ENCODE peak calls at places on chromosome 13, in five cellular contexts. One of them, this sample, is unnamed.

GRCh38 chr13:80116107-80116506 is 224.8 kb downstream of the SPRY2 start:
- DNase-seq in naive thymus-derived CD8-positive, alpha-beta T cell: no peak
- DNase-seq in neural progenitor cell: no peak
- DNase-seq in activated CD8-positive, alpha-beta T cell treated with anti-CD3 and anti-CD28 coated beads, Interleukin-2, amount 10 ng/mL, durations not matched to agents 7 days and 5 days: no peak
- DNase-seq in ovary: no peak
- DNase-seq in this sample: no peak

GRCh38 chr13:110458594-110459365 is 102.7 kb downstream of the RAB20 start:
- DNase-seq in ovary: no peak
- DNase-seq in activated CD8-positive, alpha-beta T cell treated with anti-CD3 and anti-CD28 coated beads, Interleukin-2, amount 10 ng/mL, durations not matched to agents 7 days and 5 days: no peak
- DNase-seq in neural progenitor cell: no peak
- DNase-seq in naive thymus-derived CD8-positive, alpha-beta T cell: no peak
- DNase-seq in this sample: no peak

GRCh38 chr13:37905736-37906135 is 36.2 kb upstream of the TRPC4 start:
- DNase-seq in activated CD8-positive, alpha-beta T cell treated with anti-CD3 and anti-CD28 coated beads, Interleukin-2, amount 10 ng/mL, durations not matched to agents 7 days and 5 days: no peak
- DNase-seq in ovary: no peak
- DNase-seq in naive thymus-derived CD8-positive, alpha-beta T cell: no peak
- DNase-seq in neural progenitor cell: no peak
- DNase-seq in this sample: no peak

GRCh38 chr13:40613192-40613818 is 53.1 kb downstream of the FOXO1 start:
- DNase-seq in activated CD8-positive, alpha-beta T cell treated with anti-CD3 and anti-CD28 coated beads, Interleukin-2, amount 10 ng/mL, durations not matched to agents 7 days and 5 days: peak
- DNase-seq in ovary: no peak
- DNase-seq in naive thymus-derived CD8-positive, alpha-beta T cell: peak
- DNase-seq in neural progenitor cell: no peak
- DNase-seq in this sample: peak

GRCh38 chr13:42574011-42574410 is at the start of gene TNFSF11:
- DNase-seq in activated CD8-positive, alpha-beta T cell treated with anti-CD3 and anti-CD28 coated beads, Interleukin-2, amount 10 ng/mL, durations not matched to agents 7 days and 5 days: no peak
- DNase-seq in neural progenitor cell: peak
- DNase-seq in naive thymus-derived CD8-positive, alpha-beta T cell: no peak
- DNase-seq in ovary: no peak
- DNase-seq in this sample: no peak

GRCh38 chr13:22126433-22127021 is 455.7 kb downstream of the FGF9 start:
- DNase-seq in activated CD8-positive, alpha-beta T cell treated with anti-CD3 and anti-CD28 coated beads, Interleukin-2, amount 10 ng/mL, durations not matched to agents 7 days and 5 days: no peak
- DNase-seq in neural progenitor cell: no peak
- DNase-seq in ovary: no peak
- DNase-seq in naive thymus-derived CD8-positive, alpha-beta T cell: no peak
- DNase-seq in this sample: no peak

GRCh38 chr13:40453666-40454030 is 212.8 kb downstream of the FOXO1 start:
- DNase-seq in neural progenitor cell: no peak
- DNase-seq in ovary: no peak
- DNase-seq in activated CD8-positive, alpha-beta T cell treated with anti-CD3 and anti-CD28 coated beads, Interleukin-2, amount 10 ng/mL, durations not matched to agents 7 days and 5 days: no peak
- DNase-seq in naive thymus-derived CD8-positive, alpha-beta T cell: no peak
- DNase-seq in this sample: no peak

GRCh38 chr13:74316531-74316930 is 182.3 kb upstream of the KLF12 start:
- DNase-seq in activated CD8-positive, alpha-beta T cell treated with anti-CD3 and anti-CD28 coated beads, Interleukin-2, amount 10 ng/mL, durations not matched to agents 7 days and 5 days: no peak
- DNase-seq in naive thymus-derived CD8-positive, alpha-beta T cell: no peak
- DNase-seq in ovary: no peak
- DNase-seq in neural progenitor cell: no peak
- DNase-seq in this sample: no peak

GRCh38 chr13:87999791-88000190 is 328.6 kb downstream of the SLITRK5 start:
- DNase-seq in activated CD8-positive, alpha-beta T cell treated with anti-CD3 and anti-CD28 coated beads, Interleukin-2, amount 10 ng/mL, durations not matched to agents 7 days and 5 days: no peak
- DNase-seq in neural progenitor cell: no peak
- DNase-seq in ovary: no peak
- DNase-seq in naive thymus-derived CD8-positive, alpha-beta T cell: no peak
- DNase-seq in this sample: no peak

GRCh38 chr13:25249001-25249543 is 38.2 kb downstream of the MTMR6 start:
- DNase-seq in activated CD8-positive, alpha-beta T cell treated with anti-CD3 and anti-CD28 coated beads, Interleukin-2, amount 10 ng/mL, durations not matched to agents 7 days and 5 days: no peak
- DNase-seq in ovary: no peak
- DNase-seq in neural progenitor cell: peak
- DNase-seq in naive thymus-derived CD8-positive, alpha-beta T cell: no peak
- DNase-seq in this sample: no peak

GRCh38 chr13:22214184-22214583 is 543.3 kb downstream of the FGF9 start:
- DNase-seq in ovary: no peak
- DNase-seq in naive thymus-derived CD8-positive, alpha-beta T cell: no peak
- DNase-seq in neural progenitor cell: no peak
- DNase-seq in activated CD8-positive, alpha-beta T cell treated with anti-CD3 and anti-CD28 coated beads, Interleukin-2, amount 10 ng/mL, durations not matched to agents 7 days and 5 days: no peak
- DNase-seq in this sample: no peak

GRCh38 chr13:34044041-34044440 is 226.1 kb downstream of the RFC3 start:
- DNase-seq in neural progenitor cell: no peak
- DNase-seq in activated CD8-positive, alpha-beta T cell treated with anti-CD3 and anti-CD28 coated beads, Interleukin-2, amount 10 ng/mL, durations not matched to agents 7 days and 5 days: no peak
- DNase-seq in ovary: no peak
- DNase-seq in naive thymus-derived CD8-positive, alpha-beta T cell: no peak
- DNase-seq in this sample: no peak

GRCh38 chr13:29536853-29537252 is 58.6 kb downstream of the SLC7A1 start:
- DNase-seq in neural progenitor cell: no peak
- DNase-seq in activated CD8-positive, alpha-beta T cell treated with anti-CD3 and anti-CD28 coated beads, Interleukin-2, amount 10 ng/mL, durations not matched to agents 7 days and 5 days: no peak
- DNase-seq in ovary: no peak
- DNase-seq in naive thymus-derived CD8-positive, alpha-beta T cell: no peak
- DNase-seq in this sample: no peak

GRCh38 chr13:49436890-49437289 is 7.0 kb downstream of the CAB39L start:
- DNase-seq in neural progenitor cell: no peak
- DNase-seq in naive thymus-derived CD8-positive, alpha-beta T cell: no peak
- DNase-seq in ovary: peak
- DNase-seq in activated CD8-positive, alpha-beta T cell treated with anti-CD3 and anti-CD28 coated beads, Interleukin-2, amount 10 ng/mL, durations not matched to agents 7 days and 5 days: no peak
- DNase-seq in this sample: peak

GRCh38 chr13:99464441-99464949 is 36.8 kb upstream of the TM9SF2 start:
- DNase-seq in neural progenitor cell: no peak
- DNase-seq in ovary: no peak
- DNase-seq in naive thymus-derived CD8-positive, alpha-beta T cell: no peak
- DNase-seq in activated CD8-positive, alpha-beta T cell treated with anti-CD3 and anti-CD28 coated beads, Interleukin-2, amount 10 ng/mL, durations not matched to agents 7 days and 5 days: no peak
- DNase-seq in this sample: no peak

GRCh38 chr13:110965038-110965754 is 50.3 kb upstream of the ANKRD10 start:
- DNase-seq in activated CD8-positive, alpha-beta T cell treated with anti-CD3 and anti-CD28 coated beads, Interleukin-2, amount 10 ng/mL, durations not matched to agents 7 days and 5 days: peak
- DNase-seq in ovary: no peak
- DNase-seq in neural progenitor cell: no peak
- DNase-seq in naive thymus-derived CD8-positive, alpha-beta T cell: no peak
- DNase-seq in this sample: no peak

GRCh38 chr13:82636119-82636518 is 1246.2 kb downstream of the SLITRK1 start:
- DNase-seq in activated CD8-positive, alpha-beta T cell treated with anti-CD3 and anti-CD28 coated beads, Interleukin-2, amount 10 ng/mL, durations not matched to agents 7 days and 5 days: no peak
- DNase-seq in neural progenitor cell: no peak
- DNase-seq in naive thymus-derived CD8-positive, alpha-beta T cell: no peak
- DNase-seq in ovary: no peak
- DNase-seq in this sample: no peak

GRCh38 chr13:21012211-21012610 is 49.2 kb downstream of the LATS2 start:
- DNase-seq in neural progenitor cell: no peak
- DNase-seq in ovary: no peak
- DNase-seq in naive thymus-derived CD8-positive, alpha-beta T cell: no peak
- DNase-seq in activated CD8-positive, alpha-beta T cell treated with anti-CD3 and anti-CD28 coated beads, Interleukin-2, amount 10 ng/mL, durations not matched to agents 7 days and 5 days: no peak
- DNase-seq in this sample: no peak

GRCh38 chr13:72437458-72437857 is 290.0 kb downstream of the MZT1 start:
- DNase-seq in ovary: no peak
- DNase-seq in activated CD8-positive, alpha-beta T cell treated with anti-CD3 and anti-CD28 coated beads, Interleukin-2, amount 10 ng/mL, durations not matched to agents 7 days and 5 days: no peak
- DNase-seq in neural progenitor cell: no peak
- DNase-seq in naive thymus-derived CD8-positive, alpha-beta T cell: no peak
- DNase-seq in this sample: no peak

GRCh38 chr13:91986771-91987515 is 588.5 kb downstream of the GPC5 start:
- DNase-seq in naive thymus-derived CD8-positive, alpha-beta T cell: no peak
- DNase-seq in neural progenitor cell: no peak
- DNase-seq in activated CD8-positive, alpha-beta T cell treated with anti-CD3 and anti-CD28 coated beads, Interleukin-2, amount 10 ng/mL, durations not matched to agents 7 days and 5 days: no peak
- DNase-seq in ovary: no peak
- DNase-seq in this sample: no peak

GRCh38 chr13:50365683-50366391 is 350.6 kb downstream of the KCNRG start:
- DNase-seq in neural progenitor cell: no peak
- DNase-seq in activated CD8-positive, alpha-beta T cell treated with anti-CD3 and anti-CD28 coated beads, Interleukin-2, amount 10 ng/mL, durations not matched to agents 7 days and 5 days: peak
- DNase-seq in naive thymus-derived CD8-positive, alpha-beta T cell: no peak
- DNase-seq in ovary: no peak
- DNase-seq in this sample: no peak

GRCh38 chr13:51645154-51645650 is 60.9 kb downstream of the WDFY2 start:
- DNase-seq in neural progenitor cell: no peak
- DNase-seq in activated CD8-positive, alpha-beta T cell treated with anti-CD3 and anti-CD28 coated beads, Interleukin-2, amount 10 ng/mL, durations not matched to agents 7 days and 5 days: no peak
- DNase-seq in ovary: peak
- DNase-seq in naive thymus-derived CD8-positive, alpha-beta T cell: no peak
- DNase-seq in this sample: no peak

GRCh38 chr13:74288361-74288911 is 154.2 kb upstream of the KLF12 start:
- DNase-seq in activated CD8-positive, alpha-beta T cell treated with anti-CD3 and anti-CD28 coated beads, Interleukin-2, amount 10 ng/mL, durations not matched to agents 7 days and 5 days: peak
- DNase-seq in ovary: peak
- DNase-seq in naive thymus-derived CD8-positive, alpha-beta T cell: peak
- DNase-seq in neural progenitor cell: peak
- DNase-seq in this sample: no peak